ENCODE peak calls at places on chromosomes 6 and 20, in seven cellular contexts. L is left ventricle myocardium inferior, E is A549, D is adrenal gland, T is pancreas, N is upper lobe of right lung, H is ascending aorta. V is an unnamed sample.

GRCh38 chr6:37059344-37060194 is 54.1 kb downstream of the FGD2 start:
- DNase-seq in L (peak; percentile 61), E (peak; percentile 95), D (peak; percentile 69), T (no peak), N (peak; percentile 79), H (peak; percentile 79), V (peak; percentile 71)

GRCh38 chr6:122438975-122439374 is 32.6 kb downstream of the SERINC1 start:
- DNase-seq in L (no peak), E (no peak), D (no peak), T (no peak), N (no peak), H (no peak), V (no peak)

GRCh38 chr6:167700199-167700598 is 126.5 kb upstream of the AFDN start:
- DNase-seq in L (no peak), E (no peak), D (no peak), T (no peak), N (peak; percentile 31), H (no peak), V (no peak)

GRCh38 chr20:51695574-51696303 is 72.5 kb downstream of the ATP9A start:
- DNase-seq in L (no peak), E (peak; percentile 46), D (no peak), T (no peak), N (no peak), H (no peak), V (no peak)

GRCh38 chr6:53074347-53074746 is 9.1 kb downstream of the FBXO9 start:
- DNase-seq in L (no peak), E (no peak), D (no peak), T (no peak), N (no peak), H (no peak), V (no peak)

GRCh38 chr6:135451617-135452190 is 45.8 kb downstream of the AHI1 start:
- DNase-seq in L (no peak), E (peak; percentile 32), D (no peak), T (no peak), N (no peak), H (no peak), V (no peak)

GRCh38 chr6:13319891-13320564 is 8.3 kb downstream of the TBC1D7 start:
- DNase-seq in L (no peak), E (no peak), D (no peak), T (no peak), N (no peak), H (no peak), V (no peak)

GRCh38 chr6:106799008-106799952 is 169.9 kb downstream of the QRSL1 start:
- DNase-seq in L (no peak), E (peak; percentile 47), D (no peak), T (no peak), N (no peak), H (no peak), V (no peak)

GRCh38 chr6:155461636-155462035 is 6.0 kb upstream of the NOX3 start:
- DNase-seq in L (no peak), E (no peak), D (no peak), T (no peak), N (no peak), H (no peak), V (no peak)

GRCh38 chr6:3139090-3139903 is 18.0 kb downstream of the TUBB2A start:
- DNase-seq in L (peak; percentile 50), E (peak; percentile 36), D (peak; percentile 43), T (peak; percentile 58), N (peak; percentile 74), H (peak; percentile 72), V (peak; percentile 61)

GRCh38 chr6:3228791-3229565 is 1.5 kb upstream of the TUBB2B start:
- DNase-seq in L (no peak), E (no peak), D (no peak), T (no peak), N (peak; percentile 69), H (peak; percentile 62), V (no peak)

GRCh38 chr6:163501440-163501839 is 86.9 kb downstream of the QKI start:
- DNase-seq in L (no peak), E (no peak), D (no peak), T (no peak), N (no peak), H (no peak), V (no peak)

GRCh38 chr20:1943267-1944002 is 48.2 kb downstream of the SIRPA start:
- DNase-seq in L (peak; percentile 37), E (no peak), D (no peak), T (no peak), N (no peak), H (peak; percentile 83), V (peak; percentile 76)

GRCh38 chr20:57849126-57849867 is 139.5 kb upstream of the PMEPA1 start:
- DNase-seq in L (no peak), E (no peak), D (no peak), T (no peak), N (no peak), H (no peak), V (no peak)

GRCh38 chr6:30876039-30876730 is 8.1 kb upstream of the DDR1 start:
- DNase-seq in L (no peak), E (no peak), D (peak; percentile 75), T (no peak), N (no peak), H (no peak), V (no peak)

GRCh38 chr6:158170656-158171081 is 2.5 kb downstream of the GTF2H5 start:
- DNase-seq in L (no peak), E (no peak), D (no peak), T (no peak), N (no peak), H (no peak), V (no peak)

GRCh38 chr6:149464411-149464810 is 20.4 kb downstream of the ZC3H12D start:
- DNase-seq in L (no peak), E (no peak), D (no peak), T (no peak), N (no peak), H (no peak), V (no peak)

GRCh38 chr20:56656632-56657031 is 27.5 kb downstream of the TFAP2C start:
- DNase-seq in L (no peak), E (no peak), D (no peak), T (no peak), N (no peak), H (no peak), V (no peak)

GRCh38 chr6:2448826-2449571 is 203.6 kb upstream of the GMDS start:
- DNase-seq in L (no peak), E (peak; percentile 75), D (peak; percentile 22), T (no peak), N (no peak), H (peak; percentile 76), V (no peak)

GRCh38 chr6:107132330-107132954 is 17.1 kb upstream of the BEND3 start:
- DNase-seq in L (no peak), E (peak; percentile 33), D (no peak), T (peak; percentile 56), N (no peak), H (no peak), V (no peak)

GRCh38 chr6:12585497-12585958 is 131.0 kb upstream of the PHACTR1 start:
- DNase-seq in L (peak; percentile 24), E (no peak), D (no peak), T (no peak), N (peak; percentile 59), H (no peak), V (peak; percentile 58)

GRCh38 chr6:150116195-150116800 is 26.5 kb upstream of the PPP1R14C start:
- DNase-seq in L (no peak), E (no peak), D (no peak), T (no peak), N (no peak), H (no peak), V (no peak)

GRCh38 chr20:50427740-50428462 is 82.3 kb upstream of the PTPN1 start:
- DNase-seq in L (peak; percentile 47), E (no peak), D (no peak), T (no peak), N (no peak), H (peak; percentile 78), V (no peak)

GRCh38 chr6:108115598-108116058 is 41.1 kb upstream of the OSTM1 start:
- DNase-seq in L (peak; percentile 25), E (peak; percentile 76), D (no peak), T (peak; percentile 73), N (peak; percentile 76), H (no peak), V (peak; percentile 70)

GRCh38 chr6:1554241-1554880 is 55.4 kb upstream of the FOXC1 start:
- DNase-seq in L (no peak), E (no peak), D (no peak), T (no peak), N (no peak), H (no peak), V (no peak)

GRCh38 chr6:11232968-11233626 is 629 bp upstream of the NEDD9 start:
- DNase-seq in L (no peak), E (no peak), D (no peak), T (no peak), N (no peak), H (no peak), V (no peak)

GRCh38 chr20:20395856-20396600 is 28.1 kb downstream of the INSM1 start:
- DNase-seq in L (no peak), E (no peak), D (no peak), T (no peak), N (no peak), H (no peak), V (no peak)

DNA sequence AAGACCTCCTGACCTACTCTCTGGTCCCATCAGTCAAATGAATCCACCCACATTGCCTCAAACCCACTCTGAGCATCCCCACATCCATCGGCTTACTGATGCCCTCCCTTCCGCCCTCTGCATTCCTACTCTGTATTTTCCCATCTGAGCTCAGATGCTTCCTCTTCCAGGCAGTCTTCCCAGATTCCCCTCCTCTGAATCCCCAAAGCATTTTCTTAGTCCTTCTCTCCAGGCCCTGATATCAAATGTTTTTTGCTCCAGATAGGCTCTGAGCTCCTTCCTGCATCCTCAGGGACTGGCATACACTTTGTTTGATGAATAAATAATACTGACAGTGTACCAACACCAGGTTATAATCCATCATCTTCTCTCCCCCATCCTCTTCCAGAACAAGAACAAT is 3.9 kb downstream of the PLTP start:
- DNase-seq in L (no peak), E (no peak), D (no peak), T (no peak), N (no peak), H (no peak), V (no peak)
- H3K4me1 ChIP-seq in L (peaks cover 30% of the 10 kb centered on the region), E (peaks cover 26% of the 10 kb centered on the region), D (peaks cover 39% of the 10 kb centered on the region), T (no peaks in the 10 kb centered on the region), N (peaks cover 15% of the 10 kb centered on the region), H (peaks cover 6% of the 10 kb centered on the region), V (peaks cover 30% of the 10 kb centered on the region)

DNA sequence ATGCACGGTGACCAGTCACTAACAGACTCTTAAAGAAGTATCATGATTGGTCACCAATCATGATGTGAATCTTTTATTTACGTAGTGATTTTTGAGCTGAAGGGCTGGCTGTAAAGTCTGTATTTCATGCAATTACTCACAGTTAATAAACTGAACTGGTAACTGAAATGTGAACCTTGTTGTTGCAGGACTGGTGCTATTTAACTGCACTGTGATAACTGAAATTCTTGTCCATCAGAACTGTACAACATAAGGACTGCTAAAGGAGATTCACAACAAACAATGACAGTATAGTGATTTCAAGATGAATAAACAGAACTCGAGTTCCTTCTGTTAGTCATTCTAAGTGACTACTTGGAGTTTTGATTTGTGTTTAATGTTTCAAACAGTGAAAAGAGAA is 316.6 kb downstream of the TPBG start:
- DNase-seq in L (no peak), E (no peak), D (no peak), T (no peak), N (no peak), H (no peak), V (no peak)
- H3K4me1 ChIP-seq in L (no peaks in the 10 kb centered on the region), E (peaks cover 12% of the 10 kb centered on the region), D (no peaks in the 10 kb centered on the region), T (no peaks in the 10 kb centered on the region), N (no peaks in the 10 kb centered on the region), H (no peaks in the 10 kb centered on the region), V (no peaks in the 10 kb centered on the region)

GRCh38 chr6:41562633-41562975 is 16.4 kb downstream of the FOXP4 start:
- DNase-seq in L (no peak), E (no peak), D (no peak), T (no peak), N (no peak), H (no peak), V (no peak)
- H3K4me1 ChIP-seq in L (peaks cover 54% of the 10 kb centered on the region), E (peaks cover 4% of the 10 kb centered on the region), D (peaks cover 15% of the 10 kb centered on the region), T (peaks cover 38% of the 10 kb centered on the region), N (peaks cover 31% of the 10 kb centered on the region), H (no peaks in the 10 kb centered on the region), V (peaks cover 30% of the 10 kb centered on the region)

GRCh38 chr20:37309941-37310590 is 20.6 kb downstream of the MANBAL start:
- DNase-seq in L (no peak), E (no peak), D (no peak), T (no peak), N (no peak), H (no peak), V (no peak)
- H3K4me1 ChIP-seq in L (peaks cover 55% of the 10 kb centered on the region), E (no peaks in the 10 kb centered on the region), D (peaks cover 35% of the 10 kb centered on the region), T (peaks cover 4% of the 10 kb centered on the region), N (peaks cover 30% of the 10 kb centered on the region), H (peaks cover 16% of the 10 kb centered on the region), V (peaks cover 30% of the 10 kb centered on the region)